ENCODE peak calls at places on chromosomes 5 and 9, in eight cellular contexts. L is A549; O is heart left ventricle; H is AG04449; W is aorta; Q is CD4-positive, CD25-positive, alpha-beta regulatory T cell; D is suprapubic skin; J is effector memory CD4-positive, alpha-beta T cell. S is an unnamed sample.

GRCh38 chr5:56412601-56413379 is 179.7 kb upstream of the ANKRD55 start:
- DNase-seq in L (no peak), O (peak), H (no peak), W (peak), Q (peak), D (no peak), J (no peak), S (no peak)

GRCh38 chr9:121663591-121663990 is 12.2 kb downstream of the DAB2IP start:
- DNase-seq in L (no peak), O (no peak), H (no peak), W (no peak), Q (no peak), D (no peak), J (no peak), S (no peak)

GRCh38 chr5:30355675-30356074 is 837.8 kb upstream of the CDH6 start:
- DNase-seq in L (no peak), O (no peak), H (no peak), W (no peak), Q (no peak), D (no peak), J (no peak), S (no peak)

GRCh38 chr5:170077526-170077925 is 28.2 kb upstream of the FOXI1 start:
- DNase-seq in L (no peak), O (no peak), H (no peak), W (no peak), Q (no peak), D (peak), J (no peak), S (no peak)

GRCh38 chr5:157682257-157682656 is 10.9 kb downstream of the C5orf52 start:
- DNase-seq in L (no peak), O (no peak), H (no peak), W (no peak), Q (no peak), D (no peak), J (no peak), S (no peak)

GRCh38 chr5:140251527-140251973 is 51.4 kb downstream of the PFDN1 start:
- DNase-seq in L (peak), O (no peak), H (peak), W (no peak), Q (peak), D (no peak), J (peak), S (peak)

GRCh38 chr5:35345222-35345621 is 114.9 kb upstream of the PRLR start:
- DNase-seq in L (no peak), O (no peak), H (no peak), W (no peak), Q (no peak), D (no peak), J (no peak), S (no peak)

GRCh38 chr9:23615569-23615968 is 210.5 kb downstream of the ELAVL2 start:
- DNase-seq in L (no peak), O (no peak), H (no peak), W (no peak), Q (no peak), D (no peak), J (no peak), S (no peak)

GRCh38 chr9:133355881-133356357 is 368 bp downstream of the SURF1 start:
- DNase-seq in L (no peak), O (no peak), H (no peak), W (no peak), Q (no peak), D (no peak), J (no peak), S (no peak)

GRCh38 chr9:6049798-6050197 is 34.4 kb upstream of the RANBP6 start:
- DNase-seq in L (no peak), O (no peak), H (no peak), W (no peak), Q (peak), D (no peak), J (no peak), S (no peak)

GRCh38 chr9:131651599-131651998 is 88.3 kb downstream of the RAPGEF1 start:
- DNase-seq in L (no peak), O (no peak), H (no peak), W (no peak), Q (no peak), D (no peak), J (no peak), S (no peak)

GRCh38 chr9:2024888-2025781 is 10.0 kb downstream of the SMARCA2 start:
- DNase-seq in L (no peak), O (no peak), H (no peak), W (no peak), Q (no peak), D (no peak), J (no peak), S (no peak)

GRCh38 chr5:140700177-140701144 is at the start of gene ZMAT2:
- DNase-seq in L (peak), O (peak), H (peak), W (peak), Q (peak), D (peak), J (peak), S (peak)

GRCh38 chr9:4662989-4663792 is 1.1 kb downstream of the PLPP6 start:
- DNase-seq in L (no peak), O (no peak), H (no peak), W (no peak), Q (peak), D (no peak), J (no peak), S (no peak)

GRCh38 chr9:134606951-134607733 is 34.5 kb upstream of the COL5A1 start:
- DNase-seq in L (no peak), O (no peak), H (no peak), W (no peak), Q (no peak), D (no peak), J (no peak), S (no peak)

GRCh38 chr9:86126998-86127972 is 27.9 kb upstream of the GOLM1 start:
- DNase-seq in L (peak), O (peak), H (peak), W (peak), Q (no peak), D (no peak), J (no peak), S (peak)

GRCh38 chr5:1429501-1429900 is 15.7 kb downstream of the SLC6A3 start:
- DNase-seq in L (no peak), O (no peak), H (no peak), W (peak), Q (no peak), D (peak), J (no peak), S (no peak)

GRCh38 chr9:35028341-35028740 is 38.8 kb downstream of the DNAJB5 start:
- DNase-seq in L (no peak), O (no peak), H (no peak), W (no peak), Q (no peak), D (no peak), J (no peak), S (no peak)

GRCh38 chr5:32312194-32312681 is 501 bp downstream of the MTMR12 start:
- DNase-seq in L (peak), O (peak), H (no peak), W (peak), Q (peak), D (no peak), J (peak), S (no peak)

GRCh38 chr5:96404191-96404867 is 28.7 kb downstream of the PCSK1 start:
- DNase-seq in L (no peak), O (no peak), H (no peak), W (no peak), Q (no peak), D (no peak), J (no peak), S (no peak)

GRCh38 chr5:9483251-9483650 is 62.6 kb downstream of the SEMA5A start:
- DNase-seq in L (no peak), O (no peak), H (no peak), W (no peak), Q (no peak), D (no peak), J (no peak), S (no peak)

GRCh38 chr5:154474267-154474956 is 3.6 kb downstream of the HAND1 start:
- DNase-seq in L (no peak), O (no peak), H (no peak), W (no peak), Q (no peak), D (no peak), J (no peak), S (no peak)

GRCh38 chr5:107388111-107388861 is 282.5 kb downstream of the EFNA5 start:
- DNase-seq in L (no peak), O (no peak), H (peak), W (no peak), Q (no peak), D (no peak), J (no peak), S (peak)

GRCh38 chr9:13131396-13131795 is 148.1 kb downstream of the MPDZ start:
- DNase-seq in L (no peak), O (no peak), H (no peak), W (no peak), Q (no peak), D (no peak), J (no peak), S (no peak)

GRCh38 chr9:75855509-75855908 is 35.0 kb upstream of the PCSK5 start:
- DNase-seq in L (no peak), O (peak), H (no peak), W (no peak), Q (no peak), D (no peak), J (no peak), S (no peak)

GRCh38 chr5:138408023-138408422 is 30.8 kb upstream of the REEP2 start:
- DNase-seq in L (no peak), O (no peak), H (no peak), W (no peak), Q (peak), D (no peak), J (no peak), S (no peak)

GRCh38 chr9:89749500-89750116 is 144.8 kb downstream of the GADD45G start:
- DNase-seq in L (no peak), O (no peak), H (no peak), W (no peak), Q (no peak), D (no peak), J (no peak), S (no peak)

GRCh38 chr9:111352545-111352944 is 22.5 kb upstream of the OR2K2 start:
- DNase-seq in L (no peak), O (no peak), H (no peak), W (no peak), Q (no peak), D (no peak), J (no peak), S (no peak)

GRCh38 chr5:163867324-163867723 is 361.9 kb downstream of the MAT2B start:
- DNase-seq in L (no peak), O (no peak), H (no peak), W (no peak), Q (no peak), D (no peak), J (no peak), S (no peak)

GRCh38 chr9:107358867-107359440 is 75.9 kb downstream of the RAD23B start:
- DNase-seq in L (no peak), O (no peak), H (no peak), W (no peak), Q (no peak), D (no peak), J (no peak), S (no peak)

GRCh38 chr5:160169326-160169725 is 50.1 kb upstream of the PWWP2A start:
- DNase-seq in L (no peak), O (peak), H (peak), W (no peak), Q (no peak), D (no peak), J (no peak), S (no peak)
- H3K4me3 ChIP-seq in L (no peak), O (no peak), H (no peak), W (no peak), Q (no peak), D (no peak), J (no peak), S (no peak)

GRCh38 chr9:38360880-38361836 is 31.3 kb upstream of the ALDH1B1 start:
- DNase-seq in L (no peak), O (no peak), H (no peak), W (peak), Q (no peak), D (peak), J (no peak), S (no peak)

GRCh38 chr9:38363589-38363925 is 28.9 kb upstream of the ALDH1B1 start:
- DNase-seq in L (no peak), O (no peak), H (no peak), W (peak), Q (no peak), D (peak), J (no peak), S (no peak)

GRCh38 chr9:38359689-38360385 is 32.7 kb upstream of the ALDH1B1 start:
- DNase-seq in L (no peak), O (no peak), H (no peak), W (peak), Q (no peak), D (peak), J (no peak), S (no peak)

GRCh38 chr9:38359297-38359653 is 33.2 kb upstream of the ALDH1B1 start:
- DNase-seq in L (no peak), O (no peak), H (no peak), W (no peak), Q (no peak), D (no peak), J (no peak), S (no peak)

DNA sequence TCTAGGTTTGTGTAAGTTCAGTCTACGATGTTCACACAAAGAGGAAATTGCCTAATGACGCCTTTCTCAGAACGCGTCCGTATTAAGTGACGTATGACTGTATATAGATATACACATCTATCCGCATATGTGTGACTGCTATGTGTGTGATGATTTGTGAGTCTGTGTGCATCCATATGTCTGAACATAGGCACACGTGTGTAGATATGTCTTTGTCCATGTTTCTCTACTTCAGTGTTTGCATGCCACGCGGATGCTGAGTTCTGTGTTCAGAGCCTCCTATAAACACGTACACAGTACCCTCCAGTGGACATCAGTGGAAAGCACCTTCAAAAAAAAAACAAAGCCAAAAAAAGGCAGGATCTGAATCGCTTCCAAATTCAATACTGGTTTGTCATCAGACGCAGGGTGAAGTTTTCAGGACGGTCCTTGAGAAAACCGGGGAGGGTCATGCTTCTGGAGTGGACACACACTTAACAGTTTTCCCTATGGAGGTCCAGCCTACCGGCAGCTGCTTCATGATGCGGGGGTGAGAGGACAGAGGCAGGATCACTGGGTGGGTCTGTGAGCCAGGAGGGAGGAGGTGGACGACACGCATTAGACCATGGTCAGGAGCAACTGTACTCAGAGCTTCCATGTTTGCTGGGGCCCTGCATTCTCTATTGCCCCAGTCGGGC is 29.5 kb upstream of the ALDH1B1 start:
- DNase-seq in L (peak), O (peak), H (no peak), W (peak), Q (peak), D (peak), J (no peak), S (no peak)
- H3K4me3 ChIP-seq in L (no peak), O (no peak), H (no peak), W (no peak), Q (peak), D (no peak), J (no peak), S (no peak)

GRCh38 chr9:110321055-110321454 is 16.6 kb downstream of the TXNDC8 start:
- DNase-seq in L (no peak), O (peak), H (no peak), W (no peak), Q (no peak), D (no peak), J (no peak), S (no peak)

GRCh38 chr9:110319781-110320180 is 17.9 kb downstream of the TXNDC8 start:
- DNase-seq in L (no peak), O (no peak), H (no peak), W (no peak), Q (no peak), D (no peak), J (no peak), S (no peak)

GRCh38 chr9:110320651-110321050 is 17.0 kb downstream of the TXNDC8 start:
- DNase-seq in L (no peak), O (no peak), H (no peak), W (no peak), Q (no peak), D (no peak), J (no peak), S (no peak)

GRCh38 chr9:110317921-110318320 is 19.7 kb downstream of the TXNDC8 start:
- DNase-seq in L (no peak), O (no peak), H (no peak), W (no peak), Q (no peak), D (no peak), J (no peak), S (no peak)

DNA sequence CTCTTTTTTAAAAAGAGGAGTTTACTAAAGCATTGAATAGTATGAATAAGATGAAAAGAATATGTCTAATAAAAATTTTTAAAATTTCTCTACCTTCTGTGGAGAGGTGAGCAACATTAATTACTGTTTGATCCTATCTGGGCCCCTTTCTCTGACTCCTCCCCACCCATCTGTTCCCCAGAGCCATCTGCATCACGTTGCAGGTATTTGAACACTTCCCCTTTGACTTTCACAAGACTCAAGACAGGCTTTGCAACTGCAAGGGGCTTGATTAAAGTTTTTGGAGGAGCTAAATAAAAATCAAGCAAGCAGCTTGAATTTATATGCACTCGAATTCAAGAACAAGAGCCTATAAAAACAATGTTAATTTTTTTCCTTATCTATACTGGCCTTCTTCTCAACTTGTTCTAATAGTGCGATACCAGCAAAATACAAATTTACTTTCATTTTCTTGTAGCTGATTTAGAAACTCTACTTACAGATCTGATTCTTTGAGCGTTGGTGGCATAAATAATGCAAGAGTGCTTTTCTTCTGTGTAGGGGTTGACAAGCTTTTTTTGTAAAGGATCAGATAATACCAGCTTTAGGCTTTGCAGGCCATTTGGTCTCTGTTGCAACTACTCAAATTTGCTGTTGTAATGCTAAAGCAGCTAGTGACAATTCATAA is 21.3 kb downstream of the TXNDC8 start:
- DNase-seq in L (no peak), O (no peak), H (no peak), W (no peak), Q (no peak), D (no peak), J (no peak), S (no peak)
- H3K4me3 ChIP-seq in L (no peak), O (no peak), H (no peak), W (no peak), Q (peak), D (no peak), J (no peak), S (peak)

GRCh38 chr9:95350266-95350665 is 32.8 kb upstream of the FANCC start:
- DNase-seq in L (no peak), O (no peak), H (no peak), W (no peak), Q (no peak), D (no peak), J (no peak), S (no peak)
- H3K4me3 ChIP-seq in L (no peak), O (no peak), H (no peak), W (no peak), Q (no peak), D (no peak), J (no peak), S (no peak)

DNA sequence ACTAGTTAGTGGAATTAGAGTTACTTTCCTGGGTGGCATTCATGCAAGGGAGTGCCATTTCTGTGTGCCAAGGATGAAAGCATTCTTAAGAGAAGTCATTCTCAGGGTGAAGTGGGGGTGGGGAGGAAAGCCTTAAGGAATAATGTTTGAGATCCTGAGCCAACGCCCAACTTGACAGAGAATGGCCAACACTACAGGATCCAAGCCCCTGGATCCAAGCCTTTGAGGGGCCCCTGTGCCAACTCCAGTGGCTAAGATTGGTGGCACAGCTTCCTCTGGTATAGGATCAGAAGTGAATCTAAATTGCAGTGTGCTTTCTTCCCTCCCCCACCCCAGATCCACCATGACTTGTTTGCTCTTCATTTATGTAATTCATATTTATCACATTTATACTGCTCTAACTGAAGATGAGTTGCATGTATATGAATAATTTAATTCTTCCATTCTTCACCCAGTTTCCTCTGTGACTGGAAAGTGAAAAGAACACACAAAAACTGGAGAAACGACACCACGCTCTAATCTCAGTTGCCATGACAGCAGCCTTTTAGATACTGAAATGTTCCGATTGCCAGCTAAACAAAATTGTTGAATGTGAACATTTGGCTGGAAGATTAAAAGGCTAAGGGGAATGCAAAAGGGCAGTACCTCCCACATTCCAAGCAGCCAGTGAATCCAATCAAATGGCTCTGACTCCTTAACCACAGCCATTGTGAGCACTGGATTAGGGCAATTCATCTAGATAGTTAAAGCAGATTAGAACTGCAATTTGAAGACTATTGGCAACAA is 4.5 kb downstream of the ZNF608 start:
- DNase-seq in L (no peak), O (no peak), H (no peak), W (no peak), Q (no peak), D (no peak), J (no peak), S (no peak)
- H3K4me3 ChIP-seq in L (no peak), O (no peak), H (no peak), W (no peak), Q (no peak), D (no peak), J (no peak), S (no peak)

GRCh38 chr5:111070272-111071134 is 1.0 kb upstream of the TSLP start:
- DNase-seq in L (no peak), O (peak), H (no peak), W (peak), Q (no peak), D (no peak), J (no peak), S (no peak)
- H3K4me3 ChIP-seq in L (no peak), O (no peak), H (peak), W (peak), Q (no peak), D (peak), J (peak), S (no peak)

S was measured in keratinocyte.